ENCODE peak calls at places on chromosome 9, in eight cellular contexts. I, G, J, Y, K, H, W and Z are unnamed samples.

GRCh38 chr9:104769655-104770054 is 5.7 kb downstream of the NIPSNAP3B start:
- DNase-seq in Y (no peak), G (no peak), I (no peak), K (no peak), W (no peak), H (no peak), J (no peak), Z (no peak)

GRCh38 chr9:137531099-137531765 is 19.0 kb downstream of the PNPLA7 start:
- DNase-seq in H (no peak), Y (peak; percentile 41), K (no peak), W (no peak), I (no peak), J (no peak), G (no peak), Z (no peak)

GRCh38 chr9:123522921-123523320 is 166.9 kb downstream of the CRB2 start:
- DNase-seq in H (no peak), J (no peak), K (no peak), Y (no peak), I (no peak), G (no peak), W (no peak), Z (no peak)

GRCh38 chr9:93297659-93298497 is 113.9 kb downstream of the WNK2 start:
- DNase-seq in G (no peak), W (no peak), I (no peak), J (peak; percentile 43), H (no peak), K (no peak), Y (no peak), Z (peak; percentile 18)

GRCh38 chr9:128099932-128100491 is 27.5 kb downstream of the PTGES2 start:
- DNase-seq in G (no peak), Y (no peak), J (no peak), H (no peak), W (peak; percentile 36), K (no peak), I (no peak), Z (no peak)

GRCh38 chr9:2262371-2262770 is 247.2 kb downstream of the SMARCA2 start:
- DNase-seq in W (no peak), G (no peak), Y (no peak), J (no peak), I (no peak), H (no peak), K (no peak), Z (no peak)

GRCh38 chr9:25648116-25648515 is 30.1 kb downstream of the TUSC1 start:
- DNase-seq in H (no peak), I (no peak), Y (no peak), J (no peak), W (no peak), K (no peak), G (no peak), Z (no peak)

GRCh38 chr9:89177401-89178161 is 1.0 kb downstream of the SHC3 start:
- DNase-seq in H (no peak), G (no peak), Y (no peak), K (no peak), I (no peak), J (no peak), W (peak; percentile 45), Z (no peak)

GRCh38 chr9:134571326-134571871 is 70.2 kb upstream of the COL5A1 start:
- DNase-seq in I (no peak), K (peak; percentile 2), W (no peak), H (peak; percentile 26), G (no peak), Y (no peak), J (no peak), Z (no peak)

GRCh38 chr9:125660557-125660956 is 46.5 kb downstream of the MAPKAP1 start:
- DNase-seq in G (no peak), K (no peak), H (no peak), I (no peak), Y (no peak), W (no peak), J (no peak), Z (no peak)

GRCh38 chr9:12224449-12224848 is 468.7 kb upstream of the TYRP1 start:
- DNase-seq in W (no peak), K (no peak), H (no peak), I (no peak), J (no peak), Y (no peak), G (no peak), Z (no peak)

GRCh38 chr9:12933957-12934356 is 159.1 kb downstream of the LURAP1L start:
- DNase-seq in J (no peak), Y (no peak), H (no peak), G (no peak), I (no peak), K (no peak), W (no peak), Z (no peak)

GRCh38 chr9:3768698-3769458 is 243.1 kb upstream of the RFX3 start:
- DNase-seq in J (no peak), W (no peak), Y (no peak), G (no peak), I (no peak), K (no peak), H (no peak), Z (no peak)

GRCh38 chr9:86585422-86586143 is 231.4 kb upstream of the TUT7 start:
- DNase-seq in Y (no peak), I (no peak), J (no peak), G (no peak), W (no peak), K (no peak), H (no peak), Z (no peak)

GRCh38 chr9:69380811-69381210 is 55.8 kb downstream of the ENTREP1 start:
- DNase-seq in K (no peak), G (no peak), W (peak; percentile 72), Y (no peak), I (no peak), H (no peak), J (peak; percentile 37), Z (no peak)

GRCh38 chr9:21902112-21902511 is 92.1 kb downstream of the CDKN2A start:
- DNase-seq in K (no peak), I (no peak), H (no peak), G (no peak), J (no peak), W (peak; percentile 10), Y (no peak), Z (no peak)

GRCh38 chr9:1098551-1098950 is 48.4 kb downstream of the DMRT2 start:
- DNase-seq in G (no peak), Y (no peak), W (no peak), I (no peak), K (no peak), H (no peak), J (no peak), Z (no peak)

GRCh38 chr9:136231478-136232297 is 13.9 kb downstream of the QSOX2 start:
- DNase-seq in J (no peak), W (no peak), I (no peak), K (no peak), G (no peak), H (no peak), Y (no peak), Z (no peak)

GRCh38 chr9:136229096-136230065 is 16.2 kb downstream of the QSOX2 start:
- DNase-seq in W (peak; percentile 50), K (no peak), H (no peak), Y (no peak), J (no peak), G (no peak), I (no peak), Z (no peak)

GRCh38 chr9:136228107-136228875 is 17.3 kb downstream of the QSOX2 start:
- DNase-seq in G (no peak), W (peak; percentile 87), I (no peak), H (no peak), Y (peak; percentile 32), K (no peak), J (no peak), Z (no peak)

GRCh38 chr9:136230773-136231172 is 14.8 kb downstream of the QSOX2 start:
- DNase-seq in H (no peak), K (no peak), J (no peak), W (no peak), G (no peak), Y (no peak), I (no peak), Z (no peak)

DNA sequence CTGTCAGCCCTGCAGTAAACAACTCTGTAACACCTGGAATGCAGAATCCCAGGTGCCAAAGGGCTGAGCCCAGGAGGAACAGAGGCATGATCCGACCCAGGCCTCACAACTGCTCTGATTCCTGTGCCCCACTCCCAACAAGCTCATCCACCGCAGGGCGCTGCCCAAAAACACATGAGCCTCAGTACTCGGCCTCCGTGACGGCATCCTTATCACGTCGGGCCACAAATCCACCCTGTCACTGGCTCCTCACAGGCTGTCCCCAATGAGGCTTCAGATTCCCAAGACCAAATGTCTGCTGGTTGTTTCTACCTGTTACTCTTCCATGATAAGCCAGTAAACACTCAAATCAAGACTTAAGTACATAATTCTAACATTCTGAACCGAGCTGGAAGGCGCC is 15.2 kb downstream of the QSOX2 start:
- DNase-seq in J (no peak), H (no peak), G (no peak), I (no peak), Y (no peak), W (no peak), K (no peak), Z (no peak)
- TF ChIP-seq CTCF in J (no peak), H (no peak), G (no peak), I (no peak), Y (no peak), W (no peak), K (no peak), Z (no peak)

GRCh38 chr9:119961774-119962408 is 592.7 kb upstream of the BRINP1 start:
- DNase-seq in Y (no peak), W (no peak), J (peak; percentile 16), I (no peak), G (no peak), H (no peak), K (peak; percentile 22), Z (peak; percentile 35)
- TF ChIP-seq CTCF in Y (peak; percentile 85), W (peak; percentile 85), J (peak; percentile 66), I (peak; percentile 40), G (no peak), H (peak; percentile 55), K (peak; percentile 66), Z (peak; percentile 61)

GRCh38 chr9:114137831-114138230 is 17.5 kb upstream of the COL27A1 start:
- DNase-seq in H (no peak), J (no peak), G (no peak), W (no peak), Y (no peak), K (no peak), I (no peak), Z (no peak)
- TF ChIP-seq CTCF in H (no peak), J (no peak), G (no peak), W (no peak), Y (no peak), K (no peak), I (no peak), Z (no peak)

DNA sequence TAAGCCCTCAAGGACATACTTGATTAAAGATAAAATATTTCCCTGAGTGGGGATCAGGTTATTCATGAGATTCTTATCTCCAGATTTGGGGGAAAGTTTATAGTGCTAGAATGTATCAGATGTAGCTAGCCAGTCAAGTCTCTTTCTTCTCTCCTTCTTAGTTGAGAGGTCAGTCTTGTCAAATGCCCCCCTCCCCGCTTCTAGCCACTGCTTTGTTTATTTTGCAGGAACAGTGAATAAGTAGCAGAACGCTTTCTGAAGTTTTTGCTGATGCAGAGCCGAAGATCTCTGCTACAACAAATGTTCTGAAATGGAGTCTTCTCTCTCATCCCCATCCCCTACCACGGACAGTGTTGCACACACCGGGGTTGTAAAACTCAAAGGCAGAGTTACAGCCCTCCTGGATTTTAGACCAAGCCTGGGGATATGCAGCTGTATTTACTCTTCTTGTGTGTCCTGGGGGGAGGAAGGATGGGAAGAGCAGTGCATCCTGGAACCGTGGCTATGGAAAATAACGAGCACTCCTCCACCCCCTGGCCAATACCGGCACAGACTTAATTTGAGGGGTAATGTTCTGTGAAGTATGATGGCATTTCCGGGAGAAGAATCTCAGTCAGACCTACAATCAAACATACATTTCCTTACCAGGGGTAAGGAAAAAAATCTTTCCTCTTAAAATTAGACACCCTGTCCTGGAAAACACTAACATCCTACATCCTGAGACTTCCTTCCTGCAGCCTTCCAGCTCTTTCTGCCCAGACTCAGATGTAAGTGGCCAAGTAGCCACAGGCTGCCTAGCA is 10.7 kb upstream of the ERMP1 start:
- DNase-seq in G (no peak), W (peak; percentile 35), K (no peak), I (no peak), Y (no peak), H (no peak), J (no peak), Z (no peak)
- TF ChIP-seq CTCF in G (no peak), W (no peak), K (no peak), I (no peak), Y (no peak), H (no peak), J (no peak), Z (no peak)